ENCODE peak calls at places on chromosomes 11 and 22, in five cellular contexts. W is stimulated activated CD4-positive, alpha-beta T cell treated with anti-CD3 and anti-CD28 coated beads, Interleukin-2, amount 100 ng/mL, for 48 hours; C is cardiac fibroblast; R is NAMALWA; I is SW 1271. K is an unnamed sample.

GRCh38 chr22:25027959-25028840 is 75.7 kb downstream of the KIAA1671 start:
- DNase-seq in W (no peak), C (peak; percentile 39), R (no peak), I (no peak), K (no peak)

GRCh38 chr22:20404881-20405280 is 10.9 kb downstream of the ZNF74 start:
- DNase-seq in W (no peak), C (no peak), R (no peak), I (no peak), K (no peak)

GRCh38 chr11:123483058-123483457 is 53.0 kb downstream of the GRAMD1B start:
- DNase-seq in W (no peak), C (peak; percentile 76), R (no peak), I (no peak), K (no peak)

GRCh38 chr11:63841554-63841953 is 2.6 kb downstream of the MARK2 start:
- DNase-seq in W (no peak), C (peak; percentile 36), R (no peak), I (no peak), K (no peak)

GRCh38 chr11:12377824-12378593 is 638 bp downstream of the PARVA start:
- DNase-seq in W (no peak), C (peak; percentile 82), R (no peak), I (peak; percentile 86), K (no peak)

GRCh38 chr11:69218946-69219720 is 63.4 kb downstream of the SMIM38 start:
- DNase-seq in W (no peak), C (no peak), R (no peak), I (no peak), K (no peak)

GRCh38 chr11:49208006-49208721 is at the start of gene FOLH1:
- DNase-seq in W (no peak), C (peak; percentile 7), R (no peak), I (peak; percentile 36), K (peak; percentile 15)

GRCh38 chr22:31139866-31140716 is at the start of gene PLA2G3:
- DNase-seq in W (no peak), C (peak; percentile 33), R (no peak), I (no peak), K (no peak)

GRCh38 chr22:46386312-46386711 is 50.8 kb downstream of the TRMU start:
- DNase-seq in W (no peak), C (no peak), R (no peak), I (no peak), K (no peak)

GRCh38 chr22:39241632-39242388 is 3.0 kb downstream of the PDGFB start:
- DNase-seq in W (no peak), C (no peak), R (no peak), I (no peak), K (no peak)

GRCh38 chr22:31104869-31105268 is 2.5 kb downstream of the SELENOM start:
- DNase-seq in W (no peak), C (peak; percentile 14), R (no peak), I (no peak), K (no peak)

GRCh38 chr11:16863382-16863781 is 124.9 kb downstream of the C11orf58 start:
- DNase-seq in W (no peak), C (no peak), R (no peak), I (no peak), K (no peak)

GRCh38 chr11:22461626-22462025 is 123.4 kb downstream of the SLC17A6 start:
- DNase-seq in W (no peak), C (peak; percentile 42), R (no peak), I (no peak), K (no peak)

GRCh38 chr11:48103621-48104561 is 112.7 kb upstream of the OR4B1 start:
- DNase-seq in W (no peak), C (peak; percentile 22), R (no peak), I (no peak), K (no peak)

GRCh38 chr11:96055706-96056387 is 131.9 kb upstream of the MTMR2 start:
- DNase-seq in W (no peak), C (peak; percentile 68), R (no peak), I (no peak), K (no peak)

GRCh38 chr11:65785329-65786007 is 1.4 kb upstream of the OVOL1 start:
- DNase-seq in W (no peak), C (no peak), R (no peak), I (no peak), K (no peak)

GRCh38 chr22:38951734-38952133 is 5.7 kb upstream of the APOBEC3A start:
- DNase-seq in W (no peak), C (no peak), R (no peak), I (no peak), K (no peak)

GRCh38 chr22:38707346-38707745 is 1.6 kb downstream of the GTPBP1 start:
- DNase-seq in W (no peak), C (peak; percentile 68), R (no peak), I (peak; percentile 55), K (no peak)

GRCh38 chr11:76205252-76206076 is 838 bp downstream of the WNT11 start:
- DNase-seq in W (no peak), C (no peak), R (no peak), I (no peak), K (no peak)

GRCh38 chr11:72609045-72609444 is 65.2 kb downstream of the PDE2A start:
- DNase-seq in W (no peak), C (peak; percentile 54), R (peak; percentile 73), I (no peak), K (no peak)

K was measured in GM12891.